ENCODE peak calls at places on chromosomes 7 and 10, in four cellular contexts. P, U, W and X are unnamed samples.
A peak's percentile ranks its signal among the peaks of the same experiment; 100 is the strongest.

GRCh38 chr7:18356195-18356645 is 139.3 kb upstream of the HDAC9 start:
- DNase-seq in U (peak; percentile 8), P (no peak), W (peak; percentile 38), X (no peak)

GRCh38 chr7:105649727-105650381 is 68.6 kb upstream of the EFCAB10 start:
- DNase-seq in W (no peak), U (no peak), P (no peak), X (no peak)

GRCh38 chr7:51219261-51219988 is 97.2 kb downstream of the COBL start:
- DNase-seq in P (peak; percentile 45), W (no peak), U (no peak), X (no peak)

GRCh38 chr7:8109196-8110022 is 140.8 kb downstream of the GLCCI1 start:
- DNase-seq in P (no peak), W (no peak), U (no peak), X (no peak)

GRCh38 chr7:26485421-26486019 is 193.9 kb downstream of the SNX10 start:
- DNase-seq in W (no peak), P (no peak), U (no peak), X (no peak)

GRCh38 chr10:105964009-105964408 is 1200.5 kb downstream of the SORCS1 start:
- DNase-seq in U (no peak), P (no peak), W (no peak), X (no peak)

GRCh38 chr7:135159359-135160087 is 11.0 kb downstream of the CYREN start:
- DNase-seq in W (peak; percentile 20), P (no peak), U (no peak), X (no peak)

GRCh38 chr10:26938578-26938977 is 77.8 kb upstream of the ABI1 start:
- DNase-seq in P (no peak), W (no peak), U (no peak), X (no peak)

GRCh38 chr7:96959135-96959534 is 46.2 kb upstream of the DLX6 start:
- DNase-seq in P (no peak), W (no peak), U (no peak), X (no peak)

GRCh38 chr7:134804351-134804750 is 24.9 kb downstream of the CALD1 start:
- DNase-seq in W (no peak), U (no peak), P (no peak), X (no peak)

GRCh38 chr10:45580781-45581496 is 91.6 kb downstream of the ZFAND4 start:
- DNase-seq in U (no peak), W (no peak), P (no peak), X (peak; percentile 43)

GRCh38 chr10:132848951-132849545 is 63.1 kb upstream of the NKX6-2 start:
- DNase-seq in P (no peak), U (no peak), W (no peak), X (no peak)

GRCh38 chr10:7243139-7243538 is 167.7 kb downstream of the SFMBT2 start:
- DNase-seq in W (no peak), P (no peak), U (no peak), X (no peak)

GRCh38 chr10:7705341-7705740 is 2.2 kb downstream of the ITIH2 start:
- DNase-seq in W (no peak), P (no peak), U (no peak), X (no peak)

GRCh38 chr7:35255909-35256876 is 2.3 kb upstream of the TBX20 start:
- DNase-seq in U (no peak), W (no peak), P (no peak), X (no peak)

GRCh38 chr7:2005746-2006145 is 227.0 kb downstream of the MAD1L1 start:
- DNase-seq in U (no peak), P (no peak), W (no peak), X (no peak)
- TF ChIP-seq BRCA1 in U (no peak), P (no peak), W (no peak), X (no peak)

GRCh38 chr10:33421789-33422188 is 87.3 kb upstream of the NRP1 start:
- DNase-seq in U (no peak), P (no peak), W (no peak), X (no peak)

GRCh38 chr10:33428706-33429105 is 94.2 kb upstream of the NRP1 start:
- DNase-seq in P (no peak), U (no peak), W (no peak), X (no peak)

GRCh38 chr10:33418309-33418708 is 83.8 kb upstream of the NRP1 start:
- DNase-seq in U (no peak), P (no peak), W (no peak), X (no peak)

DNA sequence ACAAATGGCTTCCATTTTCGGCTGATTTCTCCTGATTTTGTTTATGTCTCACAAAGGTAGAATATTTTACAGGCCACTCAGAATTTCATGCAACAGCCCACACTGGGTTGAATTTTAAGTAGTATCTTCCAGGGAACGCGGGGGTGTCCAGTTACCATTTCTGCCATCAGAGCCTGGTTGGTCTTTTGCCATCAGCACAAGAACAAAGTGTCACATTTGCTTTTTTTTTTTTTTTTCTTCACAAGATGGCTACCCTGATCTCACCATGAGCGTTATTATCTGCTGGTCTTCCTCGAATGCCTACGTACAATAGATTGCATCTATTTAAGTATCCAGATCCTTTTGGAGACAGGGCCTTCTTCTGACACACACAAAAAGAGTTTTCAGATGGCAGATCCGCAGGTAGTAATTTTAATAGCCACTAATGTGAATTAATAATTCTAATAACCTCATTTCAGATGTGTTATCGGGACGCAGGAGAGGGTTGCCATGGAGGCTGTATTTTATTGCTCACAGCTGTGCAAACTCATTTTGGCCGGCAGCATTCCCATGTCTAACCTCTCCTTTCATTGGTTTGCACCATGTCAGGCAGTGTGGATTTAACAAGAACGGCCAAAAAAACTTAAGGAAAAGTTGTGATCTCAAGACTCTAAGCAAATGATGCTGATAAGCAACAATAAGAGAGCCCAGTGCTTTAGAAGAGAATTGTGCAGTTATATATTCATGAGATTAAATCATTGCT is 88.5 kb upstream of the NRP1 start:
- DNase-seq in U (no peak), P (no peak), W (no peak), X (no peak)
- TF ChIP-seq BRCA1 in U (no peak), P (no peak), W (no peak), X (no peak)

GRCh38 chr10:62045765-62046521 is 144.4 kb downstream of the ARID5B start:
- DNase-seq in U (peak; percentile 83), W (no peak), P (no peak), X (no peak)
- TF ChIP-seq BRCA1 in U (no peak), W (no peak), P (no peak), X (no peak)

DNA sequence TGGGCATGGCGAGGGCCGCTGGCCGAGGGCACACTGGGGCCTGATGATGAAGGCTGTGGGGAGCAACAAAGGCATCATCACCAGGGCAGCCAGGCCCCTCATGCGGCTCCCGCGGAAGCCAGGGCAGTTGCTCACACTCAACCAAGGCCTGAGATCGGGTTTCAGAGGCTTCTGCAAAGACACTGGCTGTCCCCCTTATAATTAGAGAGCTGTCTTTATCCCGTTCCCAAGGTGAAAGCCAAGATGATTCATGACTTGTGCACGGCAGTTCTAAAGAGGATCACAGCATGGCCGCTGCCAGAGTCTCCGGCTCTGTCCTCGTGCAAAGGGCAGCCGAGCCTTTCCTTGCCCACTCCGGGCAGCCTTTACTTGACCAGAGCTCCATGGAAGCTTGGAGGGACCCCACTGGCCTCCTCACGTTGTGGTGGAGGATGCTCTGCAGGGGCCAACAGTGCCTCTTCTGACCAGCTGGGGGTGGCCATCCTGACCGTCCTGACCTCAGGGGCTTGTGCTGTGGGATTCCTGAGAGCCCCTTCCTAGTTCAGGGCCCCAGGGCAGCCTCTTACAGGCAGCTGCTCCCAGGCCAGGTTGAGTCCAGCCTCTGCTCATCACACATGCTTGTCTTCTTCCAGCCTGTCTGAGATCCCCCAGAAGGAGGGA is 82.3 kb downstream of the PRKAG2 start:
- DNase-seq in U (no peak), P (no peak), W (no peak), X (no peak)
- TF ChIP-seq BRCA1 in U (no peak), P (no peak), W (no peak), X (no peak)

GRCh38 chr10:49359349-49360231 is 36.3 kb downstream of the DRGX start:
- DNase-seq in W (no peak), U (peak; percentile 7), P (peak; percentile 56), X (no peak)
- TF ChIP-seq BRCA1 in W (no peak), U (no peak), P (no peak), X (no peak)